ENCODE peak calls at places on chromosomes 6 and 20, in six cellular contexts. One of them, this sample, is unnamed.

GRCh38 chr6:36444470-36444869 is 1.7 kb downstream of the KCTD20 start:
- DNase-seq in naive thymus-derived CD4-positive, alpha-beta T cell: no peak
- DNase-seq in tibial artery: no peak
- DNase-seq in colonic mucosa: no peak
- DNase-seq in CD8-positive, alpha-beta T cell: no peak
- DNase-seq in cardiac muscle cell: peak; percentile 97
- DNase-seq in this sample: no peak

GRCh38 chr6:108167449-108167903 is 1.7 kb downstream of the NR2E1 start:
- DNase-seq in naive thymus-derived CD4-positive, alpha-beta T cell: no peak
- DNase-seq in cardiac muscle cell: no peak
- DNase-seq in CD8-positive, alpha-beta T cell: no peak
- DNase-seq in tibial artery: no peak
- DNase-seq in colonic mucosa: no peak
- DNase-seq in this sample: no peak

GRCh38 chr6:157615411-157615763 is 207.7 kb upstream of the SNX9 start:
- DNase-seq in tibial artery: peak; percentile 24
- DNase-seq in colonic mucosa: peak; percentile 51
- DNase-seq in CD8-positive, alpha-beta T cell: no peak
- DNase-seq in naive thymus-derived CD4-positive, alpha-beta T cell: no peak
- DNase-seq in cardiac muscle cell: peak; percentile 27
- DNase-seq in this sample: no peak

GRCh38 chr20:58359441-58359840 is 29.6 kb upstream of the VAPB start:
- DNase-seq in CD8-positive, alpha-beta T cell: no peak
- DNase-seq in tibial artery: no peak
- DNase-seq in naive thymus-derived CD4-positive, alpha-beta T cell: no peak
- DNase-seq in cardiac muscle cell: peak; percentile 30
- DNase-seq in colonic mucosa: no peak
- DNase-seq in this sample: no peak

GRCh38 chr20:41141153-41141815 is 3.9 kb downstream of the PLCG1 start:
- DNase-seq in colonic mucosa: no peak
- DNase-seq in CD8-positive, alpha-beta T cell: no peak
- DNase-seq in naive thymus-derived CD4-positive, alpha-beta T cell: peak; percentile 31
- DNase-seq in cardiac muscle cell: peak; percentile 51
- DNase-seq in tibial artery: peak; percentile 63
- DNase-seq in this sample: no peak

GRCh38 chr20:50528129-50528528 is 17.9 kb downstream of the PTPN1 start:
- DNase-seq in tibial artery: no peak
- DNase-seq in naive thymus-derived CD4-positive, alpha-beta T cell: no peak
- DNase-seq in cardiac muscle cell: no peak
- DNase-seq in colonic mucosa: no peak
- DNase-seq in CD8-positive, alpha-beta T cell: no peak
- DNase-seq in this sample: no peak

GRCh38 chr6:45997875-45998506 is 17.7 kb downstream of the CLIC5 start:
- DNase-seq in cardiac muscle cell: no peak
- DNase-seq in naive thymus-derived CD4-positive, alpha-beta T cell: no peak
- DNase-seq in CD8-positive, alpha-beta T cell: no peak
- DNase-seq in tibial artery: no peak
- DNase-seq in colonic mucosa: no peak
- DNase-seq in this sample: no peak

GRCh38 chr6:31609519-31610406 is 5.3 kb upstream of the AIF1 start:
- DNase-seq in naive thymus-derived CD4-positive, alpha-beta T cell: no peak
- DNase-seq in cardiac muscle cell: peak; percentile 56
- DNase-seq in colonic mucosa: no peak
- DNase-seq in tibial artery: no peak
- DNase-seq in CD8-positive, alpha-beta T cell: no peak
- DNase-seq in this sample: no peak

GRCh38 chr20:41654292-41654691 is 36.1 kb upstream of the CHD6 start:
- DNase-seq in CD8-positive, alpha-beta T cell: no peak
- DNase-seq in cardiac muscle cell: no peak
- DNase-seq in naive thymus-derived CD4-positive, alpha-beta T cell: no peak
- DNase-seq in tibial artery: no peak
- DNase-seq in colonic mucosa: no peak
- DNase-seq in this sample: no peak

GRCh38 chr6:122431780-122432179 is 32.3 kb downstream of the HSF2 start:
- DNase-seq in naive thymus-derived CD4-positive, alpha-beta T cell: no peak
- DNase-seq in CD8-positive, alpha-beta T cell: no peak
- DNase-seq in tibial artery: no peak
- DNase-seq in cardiac muscle cell: no peak
- DNase-seq in colonic mucosa: no peak
- DNase-seq in this sample: no peak

GRCh38 chr6:20159781-20160540 is 52.3 kb downstream of the MBOAT1 start:
- DNase-seq in tibial artery: no peak
- DNase-seq in cardiac muscle cell: no peak
- DNase-seq in naive thymus-derived CD4-positive, alpha-beta T cell: no peak
- DNase-seq in CD8-positive, alpha-beta T cell: no peak
- DNase-seq in colonic mucosa: no peak
- DNase-seq in this sample: no peak

GRCh38 chr6:30887901-30888300 is 3.6 kb downstream of the DDR1 start:
- DNase-seq in naive thymus-derived CD4-positive, alpha-beta T cell: no peak
- DNase-seq in tibial artery: no peak
- DNase-seq in CD8-positive, alpha-beta T cell: no peak
- DNase-seq in cardiac muscle cell: no peak
- DNase-seq in colonic mucosa: no peak
- DNase-seq in this sample: no peak

GRCh38 chr6:18507561-18507960 is 120.4 kb downstream of the RNF144B start:
- DNase-seq in tibial artery: no peak
- DNase-seq in cardiac muscle cell: peak; percentile 41
- DNase-seq in naive thymus-derived CD4-positive, alpha-beta T cell: no peak
- DNase-seq in colonic mucosa: no peak
- DNase-seq in CD8-positive, alpha-beta T cell: no peak
- DNase-seq in this sample: no peak

GRCh38 chr20:21344216-21344615 is 41.1 kb downstream of the XRN2 start:
- DNase-seq in naive thymus-derived CD4-positive, alpha-beta T cell: no peak
- DNase-seq in colonic mucosa: no peak
- DNase-seq in cardiac muscle cell: no peak
- DNase-seq in CD8-positive, alpha-beta T cell: no peak
- DNase-seq in tibial artery: no peak
- DNase-seq in this sample: no peak

GRCh38 chr6:75094614-75095321 is 111.1 kb downstream of the COL12A1 start:
- DNase-seq in colonic mucosa: no peak
- DNase-seq in tibial artery: no peak
- DNase-seq in CD8-positive, alpha-beta T cell: no peak
- DNase-seq in naive thymus-derived CD4-positive, alpha-beta T cell: no peak
- DNase-seq in cardiac muscle cell: peak; percentile 87
- DNase-seq in this sample: no peak

GRCh38 chr20:46159101-46159897 is 41.2 kb downstream of the CD40 start:
- DNase-seq in colonic mucosa: no peak
- DNase-seq in tibial artery: no peak
- DNase-seq in CD8-positive, alpha-beta T cell: no peak
- DNase-seq in cardiac muscle cell: no peak
- DNase-seq in naive thymus-derived CD4-positive, alpha-beta T cell: no peak
- DNase-seq in this sample: no peak
- H3K27me3 ChIP-seq in colonic mucosa: no peaks in the 10 kb centered on the region
- H3K27me3 ChIP-seq in tibial artery: no peaks in the 10 kb centered on the region
- H3K27me3 ChIP-seq in CD8-positive, alpha-beta T cell: no peaks in the 10 kb centered on the region
- H3K27me3 ChIP-seq in cardiac muscle cell: no peaks in the 10 kb centered on the region
- H3K27me3 ChIP-seq in naive thymus-derived CD4-positive, alpha-beta T cell: no peaks in the 10 kb centered on the region
- H3K27me3 ChIP-seq in this sample: no peaks in the 10 kb centered on the region

DNA sequence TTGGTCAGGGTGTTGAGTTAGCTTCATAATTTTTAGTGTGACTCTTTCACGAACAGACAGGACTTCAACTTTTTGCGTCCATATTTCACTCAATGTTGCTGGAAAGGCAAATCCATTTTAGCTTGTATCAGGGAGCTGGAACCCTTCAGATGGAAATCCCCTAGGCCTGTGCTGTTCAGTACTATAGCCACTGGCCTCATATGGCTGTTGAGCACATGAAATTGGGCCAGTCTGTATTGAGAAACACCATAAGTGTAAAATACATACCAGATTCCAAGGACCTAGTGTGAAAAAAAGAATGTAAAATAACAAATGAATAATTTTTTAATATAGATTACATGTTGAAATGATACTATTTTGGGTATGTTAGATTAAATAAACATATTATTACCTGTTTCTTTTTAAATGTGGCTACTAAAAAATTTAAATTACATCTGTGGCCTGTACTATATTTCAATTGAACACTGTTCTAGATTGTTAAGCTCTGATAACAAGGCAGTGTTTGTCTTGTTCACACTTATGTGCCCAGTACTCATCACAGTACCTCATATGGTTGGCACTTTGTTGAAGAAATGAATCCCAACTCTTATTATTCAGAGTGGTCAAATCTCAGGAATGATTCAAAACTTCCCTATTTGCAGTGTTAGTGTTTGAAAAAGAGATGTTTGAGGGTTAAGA is 34.3 kb downstream of the CTNNBL1 start:
- DNase-seq in cardiac muscle cell: no peak
- DNase-seq in CD8-positive, alpha-beta T cell: no peak
- DNase-seq in naive thymus-derived CD4-positive, alpha-beta T cell: no peak
- DNase-seq in tibial artery: no peak
- DNase-seq in colonic mucosa: no peak
- DNase-seq in this sample: no peak
- H3K4me1 ChIP-seq in cardiac muscle cell: peaks cover 63% of the 10 kb centered on the region
- H3K4me1 ChIP-seq in CD8-positive, alpha-beta T cell: no peaks in the 10 kb centered on the region
- H3K4me1 ChIP-seq in naive thymus-derived CD4-positive, alpha-beta T cell: no peaks in the 10 kb centered on the region
- H3K4me1 ChIP-seq in tibial artery: no peaks in the 10 kb centered on the region
- H3K4me1 ChIP-seq in colonic mucosa: no peaks in the 10 kb centered on the region
- H3K4me1 ChIP-seq in this sample: no peaks in the 10 kb centered on the region

GRCh38 chr20:48157970-48158369 is 372.7 kb upstream of the SULF2 start:
- DNase-seq in naive thymus-derived CD4-positive, alpha-beta T cell: no peak
- DNase-seq in CD8-positive, alpha-beta T cell: no peak
- DNase-seq in cardiac muscle cell: peak; percentile 70
- DNase-seq in colonic mucosa: no peak
- DNase-seq in tibial artery: no peak
- DNase-seq in this sample: no peak
- H3K27me3 ChIP-seq in naive thymus-derived CD4-positive, alpha-beta T cell: no peaks in the 10 kb centered on the region
- H3K27me3 ChIP-seq in CD8-positive, alpha-beta T cell: no peaks in the 10 kb centered on the region
- H3K27me3 ChIP-seq in cardiac muscle cell: no peaks in the 10 kb centered on the region
- H3K27me3 ChIP-seq in colonic mucosa: no peaks in the 10 kb centered on the region
- H3K27me3 ChIP-seq in tibial artery: no peaks in the 10 kb centered on the region
- H3K27me3 ChIP-seq in this sample: no peaks in the 10 kb centered on the region

GRCh38 chr6:42320762-42321161 is 103.1 kb upstream of the MRPS10 start:
- DNase-seq in CD8-positive, alpha-beta T cell: no peak
- DNase-seq in colonic mucosa: no peak
- DNase-seq in tibial artery: no peak
- DNase-seq in cardiac muscle cell: peak; percentile 67
- DNase-seq in naive thymus-derived CD4-positive, alpha-beta T cell: no peak
- DNase-seq in this sample: no peak
- H3K4me1 ChIP-seq in CD8-positive, alpha-beta T cell: peaks cover 8% of the 10 kb centered on the region
- H3K4me1 ChIP-seq in colonic mucosa: no peaks in the 10 kb centered on the region
- H3K4me1 ChIP-seq in tibial artery: no peaks in the 10 kb centered on the region
- H3K4me1 ChIP-seq in cardiac muscle cell: no peaks in the 10 kb centered on the region
- H3K4me1 ChIP-seq in naive thymus-derived CD4-positive, alpha-beta T cell: no peaks in the 10 kb centered on the region
- H3K4me1 ChIP-seq in this sample: peaks cover 6% of the 10 kb centered on the region

DNA sequence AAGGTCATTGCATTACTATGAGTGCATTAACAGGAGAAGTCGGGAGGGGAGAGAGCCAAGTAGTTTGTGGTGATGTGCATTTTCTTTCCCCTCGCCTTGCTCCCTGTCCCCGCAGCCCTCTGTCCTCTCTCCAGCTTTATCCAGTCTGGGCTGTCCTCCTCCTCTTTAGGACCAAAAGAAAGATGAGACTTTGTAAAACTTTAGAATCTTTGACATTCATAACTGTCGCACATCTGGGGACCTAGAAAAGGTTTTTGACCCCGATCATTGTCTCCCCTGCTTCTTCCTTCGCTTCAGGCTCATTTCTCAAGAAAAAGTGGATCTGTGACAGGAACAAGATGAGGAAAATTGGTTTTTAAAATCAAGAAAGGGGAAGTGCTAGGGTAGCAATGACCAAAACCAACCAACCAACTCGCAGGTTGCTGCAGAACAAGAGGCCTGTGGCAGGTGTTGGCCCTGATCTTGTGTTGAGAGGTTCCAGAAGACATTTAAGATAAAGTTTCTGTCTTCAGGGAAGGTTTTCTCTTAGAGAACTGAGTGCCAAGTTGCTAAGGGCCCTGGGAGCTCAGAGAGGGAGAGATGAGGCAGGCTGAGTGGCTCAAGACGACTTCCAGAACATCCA is 17.6 kb downstream of the SYTL3 start:
- DNase-seq in cardiac muscle cell: no peak
- DNase-seq in naive thymus-derived CD4-positive, alpha-beta T cell: no peak
- DNase-seq in colonic mucosa: peak; percentile 9
- DNase-seq in CD8-positive, alpha-beta T cell: no peak
- DNase-seq in tibial artery: no peak
- DNase-seq in this sample: no peak
- H3K27me3 ChIP-seq in cardiac muscle cell: no peaks in the 10 kb centered on the region
- H3K27me3 ChIP-seq in naive thymus-derived CD4-positive, alpha-beta T cell: no peaks in the 10 kb centered on the region
- H3K27me3 ChIP-seq in colonic mucosa: no peaks in the 10 kb centered on the region
- H3K27me3 ChIP-seq in CD8-positive, alpha-beta T cell: no peaks in the 10 kb centered on the region
- H3K27me3 ChIP-seq in tibial artery: no peaks in the 10 kb centered on the region
- H3K27me3 ChIP-seq in this sample: no peaks in the 10 kb centered on the region

GRCh38 chr20:33670715-33671499 is 3.3 kb downstream of the NECAB3 start:
- DNase-seq in cardiac muscle cell: no peak
- DNase-seq in CD8-positive, alpha-beta T cell: no peak
- DNase-seq in tibial artery: no peak
- DNase-seq in colonic mucosa: no peak
- DNase-seq in naive thymus-derived CD4-positive, alpha-beta T cell: no peak
- DNase-seq in this sample: no peak

GRCh38 chr20:33671573-33672288 is 2.5 kb downstream of the NECAB3 start:
- DNase-seq in tibial artery: no peak
- DNase-seq in colonic mucosa: no peak
- DNase-seq in CD8-positive, alpha-beta T cell: no peak
- DNase-seq in cardiac muscle cell: peak; percentile 58
- DNase-seq in naive thymus-derived CD4-positive, alpha-beta T cell: no peak
- DNase-seq in this sample: no peak

GRCh38 chr20:33673411-33674293 is 576 bp downstream of the NECAB3 start:
- DNase-seq in colonic mucosa: no peak
- DNase-seq in tibial artery: peak; percentile 72
- DNase-seq in CD8-positive, alpha-beta T cell: no peak
- DNase-seq in cardiac muscle cell: no peak
- DNase-seq in naive thymus-derived CD4-positive, alpha-beta T cell: no peak
- DNase-seq in this sample: no peak

GRCh38 chr20:33673115-33673410 is 1.2 kb downstream of the NECAB3 start:
- DNase-seq in CD8-positive, alpha-beta T cell: no peak
- DNase-seq in naive thymus-derived CD4-positive, alpha-beta T cell: no peak
- DNase-seq in colonic mucosa: no peak
- DNase-seq in tibial artery: no peak
- DNase-seq in cardiac muscle cell: no peak
- DNase-seq in this sample: no peak

GRCh38 chr20:33672426-33673114 is 1.7 kb downstream of the NECAB3 start:
- DNase-seq in colonic mucosa: no peak
- DNase-seq in tibial artery: no peak
- DNase-seq in naive thymus-derived CD4-positive, alpha-beta T cell: no peak
- DNase-seq in CD8-positive, alpha-beta T cell: no peak
- DNase-seq in cardiac muscle cell: peak; percentile 21
- DNase-seq in this sample: no peak
- H3K4me1 ChIP-seq in colonic mucosa: peaks cover 25% of the 10 kb centered on the region
- H3K4me1 ChIP-seq in tibial artery: peaks cover 56% of the 10 kb centered on the region
- H3K4me1 ChIP-seq in naive thymus-derived CD4-positive, alpha-beta T cell: peaks cover 20% of the 10 kb centered on the region
- H3K4me1 ChIP-seq in CD8-positive, alpha-beta T cell: peaks cover 20% of the 10 kb centered on the region
- H3K4me1 ChIP-seq in cardiac muscle cell: peaks cover 27% of the 10 kb centered on the region
- H3K4me1 ChIP-seq in this sample: peaks cover 12% of the 10 kb centered on the region

This sample was measured in ascending aorta.